ENCODE peak calls at places on chromosomes 3 and 15, in five cellular contexts. One of them, this sample, is unnamed.

GRCh38 chr15:88995449-88995848 is 82.3 kb upstream of the MFGE8 start:
- DNase-seq in HCT116: no peak
- DNase-seq in GM12878: no peak
- DNase-seq in HepG2: no peak
- DNase-seq in H1: no peak
- DNase-seq in this sample: no peak

GRCh38 chr3:135802171-135802570 is 163.4 kb upstream of the PPP2R3A start:
- DNase-seq in HCT116: no peak
- DNase-seq in GM12878: no peak
- DNase-seq in HepG2: no peak
- DNase-seq in H1: no peak
- DNase-seq in this sample: no peak

GRCh38 chr15:70672081-70672480 is 91.3 kb downstream of the UACA start:
- DNase-seq in HCT116: no peak
- DNase-seq in GM12878: peak
- DNase-seq in HepG2: no peak
- DNase-seq in H1: no peak
- DNase-seq in this sample: no peak

GRCh38 chr15:51199541-51199940 is 104.8 kb upstream of the TNFAIP8L3 start:
- DNase-seq in HCT116: no peak
- DNase-seq in GM12878: no peak
- DNase-seq in HepG2: no peak
- DNase-seq in H1: no peak
- DNase-seq in this sample: no peak

GRCh38 chr3:124078978-124079911 is 87.3 kb upstream of the ROPN1 start:
- DNase-seq in HCT116: peak
- DNase-seq in GM12878: no peak
- DNase-seq in HepG2: peak
- DNase-seq in H1: no peak
- DNase-seq in this sample: peak

GRCh38 chr15:88727439-88727838 is 75.8 kb upstream of the ACAN start:
- DNase-seq in HCT116: no peak
- DNase-seq in GM12878: no peak
- DNase-seq in HepG2: no peak
- DNase-seq in H1: no peak
- DNase-seq in this sample: no peak

GRCh38 chr3:55544219-55544618 is 57.1 kb upstream of the WNT5A start:
- DNase-seq in HCT116: no peak
- DNase-seq in GM12878: no peak
- DNase-seq in HepG2: no peak
- DNase-seq in H1: no peak
- DNase-seq in this sample: no peak

GRCh38 chr3:194996746-194997145 is 274.2 kb downstream of the XXYLT1 start:
- DNase-seq in HCT116: no peak
- DNase-seq in GM12878: no peak
- DNase-seq in HepG2: no peak
- DNase-seq in H1: no peak
- DNase-seq in this sample: no peak

GRCh38 chr3:171363211-171363610 is 97.0 kb downstream of the TNIK start:
- DNase-seq in HCT116: no peak
- DNase-seq in GM12878: no peak
- DNase-seq in HepG2: no peak
- DNase-seq in H1: no peak
- DNase-seq in this sample: no peak

GRCh38 chr3:143122608-143123352 is 3.2 kb downstream of the CHST2 start:
- DNase-seq in HCT116: no peak
- DNase-seq in GM12878: no peak
- DNase-seq in HepG2: no peak
- DNase-seq in H1: no peak
- DNase-seq in this sample: no peak

GRCh38 chr3:147943265-147943945 is 534.2 kb downstream of the ZIC1 start:
- DNase-seq in HCT116: peak
- DNase-seq in GM12878: no peak
- DNase-seq in HepG2: no peak
- DNase-seq in H1: no peak
- DNase-seq in this sample: no peak

GRCh38 chr3:23834082-23834870 is 28.5 kb downstream of the UBE2E1 start:
- DNase-seq in HCT116: no peak
- DNase-seq in GM12878: no peak
- DNase-seq in HepG2: no peak
- DNase-seq in H1: no peak
- DNase-seq in this sample: no peak

GRCh38 chr3:127667119-127667681 is 5.6 kb upstream of the ABTB1 start:
- DNase-seq in HCT116: no peak
- DNase-seq in GM12878: no peak
- DNase-seq in HepG2: no peak
- DNase-seq in H1: no peak
- DNase-seq in this sample: no peak

GRCh38 chr3:183907911-183908331 is 23.2 kb upstream of the PARL start:
- DNase-seq in HCT116: no peak
- DNase-seq in GM12878: no peak
- DNase-seq in HepG2: no peak
- DNase-seq in H1: no peak
- DNase-seq in this sample: no peak

GRCh38 chr3:29071077-29071634 is 209.7 kb upstream of the RBMS3 start:
- DNase-seq in HCT116: no peak
- DNase-seq in GM12878: no peak
- DNase-seq in HepG2: no peak
- DNase-seq in H1: no peak
- DNase-seq in this sample: no peak

GRCh38 chr3:16148783-16149182 is 25.7 kb upstream of the GALNT15 start:
- DNase-seq in HCT116: no peak
- DNase-seq in GM12878: no peak
- DNase-seq in HepG2: no peak
- DNase-seq in H1: no peak
- DNase-seq in this sample: peak

GRCh38 chr15:87977907-87978306 is 278.6 kb downstream of the NTRK3 start:
- DNase-seq in HCT116: no peak
- DNase-seq in GM12878: no peak
- DNase-seq in HepG2: no peak
- DNase-seq in H1: no peak
- DNase-seq in this sample: no peak

GRCh38 chr15:52464478-52464877 is 64.2 kb downstream of the MYO5A start:
- DNase-seq in HCT116: no peak
- DNase-seq in GM12878: peak
- DNase-seq in HepG2: no peak
- DNase-seq in H1: no peak
- DNase-seq in this sample: no peak

GRCh38 chr3:193665370-193665989 is 72.5 kb downstream of the OPA1 start:
- DNase-seq in HCT116: peak
- DNase-seq in GM12878: no peak
- DNase-seq in HepG2: peak
- DNase-seq in H1: no peak
- DNase-seq in this sample: peak

GRCh38 chr3:55097441-55097840 is 169.6 kb upstream of the LRTM1 start:
- DNase-seq in HCT116: no peak
- DNase-seq in GM12878: no peak
- DNase-seq in HepG2: no peak
- DNase-seq in H1: no peak
- DNase-seq in this sample: no peak

GRCh38 chr3:72517804-72518442 is 330.3 kb downstream of the SHQ1 start:
- DNase-seq in HCT116: no peak
- DNase-seq in GM12878: no peak
- DNase-seq in HepG2: no peak
- DNase-seq in H1: no peak
- DNase-seq in this sample: no peak

GRCh38 chr3:188385295-188385694 is 231.3 kb downstream of the LPP start:
- DNase-seq in HCT116: no peak
- DNase-seq in GM12878: no peak
- DNase-seq in HepG2: no peak
- DNase-seq in H1: no peak
- DNase-seq in this sample: peak

GRCh38 chr3:61927332-61927731 is 366.0 kb downstream of the PTPRG start:
- DNase-seq in HCT116: no peak
- DNase-seq in GM12878: no peak
- DNase-seq in HepG2: no peak
- DNase-seq in H1: no peak
- DNase-seq in this sample: no peak

GRCh38 chr3:36542186-36542585 is 161.9 kb downstream of the STAC start:
- DNase-seq in HCT116: no peak
- DNase-seq in GM12878: no peak
- DNase-seq in HepG2: no peak
- DNase-seq in H1: no peak
- DNase-seq in this sample: no peak

GRCh38 chr3:190183121-190183520 is 62.4 kb upstream of the P3H2 start:
- DNase-seq in HCT116: no peak
- DNase-seq in GM12878: no peak
- DNase-seq in HepG2: no peak
- DNase-seq in H1: no peak
- DNase-seq in this sample: no peak

GRCh38 chr15:85754993-85755392 is 39.7 kb downstream of the KLHL25 start:
- DNase-seq in HCT116: no peak
- DNase-seq in GM12878: no peak
- DNase-seq in HepG2: no peak
- DNase-seq in H1: no peak
- DNase-seq in this sample: no peak

GRCh38 chr15:28125673-28126651 is 26.8 kb upstream of the OCA2 start:
- DNase-seq in HCT116: peak
- DNase-seq in GM12878: no peak
- DNase-seq in HepG2: peak
- DNase-seq in H1: no peak
- DNase-seq in this sample: peak

GRCh38 chr3:7707192-7707591 is 794.4 kb upstream of the LMCD1 start:
- DNase-seq in HCT116: no peak
- DNase-seq in GM12878: no peak
- DNase-seq in HepG2: no peak
- DNase-seq in H1: no peak
- DNase-seq in this sample: no peak

GRCh38 chr3:134009345-134010000 is 20.3 kb downstream of the SLCO2A1 start:
- DNase-seq in HCT116: no peak
- DNase-seq in GM12878: no peak
- DNase-seq in HepG2: no peak
- DNase-seq in H1: no peak
- DNase-seq in this sample: no peak

GRCh38 chr3:53114412-53115074 is 15.7 kb downstream of the RFT1 start:
- DNase-seq in HCT116: no peak
- DNase-seq in GM12878: no peak
- DNase-seq in HepG2: no peak
- DNase-seq in H1: no peak
- DNase-seq in this sample: no peak

GRCh38 chr15:71691700-71692417 is 118.5 kb upstream of the NR2E3 start:
- DNase-seq in HCT116: no peak
- DNase-seq in GM12878: no peak
- DNase-seq in HepG2: no peak
- DNase-seq in H1: no peak
- DNase-seq in this sample: peak

GRCh38 chr3:181278468-181279238 is 289.1 kb upstream of the DNAJC19 start:
- DNase-seq in HCT116: no peak
- DNase-seq in GM12878: no peak
- DNase-seq in HepG2: no peak
- DNase-seq in H1: no peak
- DNase-seq in this sample: no peak

GRCh38 chr3:95718168-95718567 is 1096.2 kb upstream of the EPHA6 start:
- DNase-seq in HCT116: no peak
- DNase-seq in GM12878: no peak
- DNase-seq in HepG2: no peak
- DNase-seq in H1: no peak
- DNase-seq in this sample: no peak

GRCh38 chr3:169699536-169700050 is 36.1 kb upstream of the MECOM start:
- DNase-seq in HCT116: no peak
- DNase-seq in GM12878: no peak
- DNase-seq in HepG2: peak
- DNase-seq in H1: no peak
- DNase-seq in this sample: no peak

GRCh38 chr3:23607184-23607847 is 198.4 kb upstream of the UBE2E1 start:
- DNase-seq in HCT116: no peak
- DNase-seq in GM12878: no peak
- DNase-seq in HepG2: no peak
- DNase-seq in H1: no peak
- DNase-seq in this sample: no peak

DNA sequence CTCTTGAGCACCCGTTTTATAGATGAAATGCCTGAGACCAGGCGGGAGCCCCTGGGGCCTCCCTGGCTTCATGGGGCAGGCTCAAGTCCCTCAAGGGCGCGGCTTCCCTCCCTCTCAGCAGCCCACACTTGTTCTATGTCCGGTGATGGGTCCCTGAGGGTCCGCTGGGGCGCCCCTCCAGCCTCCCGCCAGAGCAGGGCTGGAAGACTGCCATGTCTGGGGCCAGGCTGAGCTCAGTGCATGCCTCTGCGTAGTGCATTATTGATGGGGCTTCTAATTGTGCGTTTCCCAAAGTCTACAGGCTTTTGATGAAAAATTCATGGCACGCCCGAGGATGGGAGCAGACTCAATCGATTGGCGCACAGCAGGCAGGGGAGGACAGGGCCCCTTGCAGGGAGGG is 51.3 kb downstream of the CYP11A1 start:
- DNase-seq in HCT116: no peak
- DNase-seq in GM12878: no peak
- DNase-seq in HepG2: no peak
- DNase-seq in H1: no peak
- DNase-seq in this sample: no peak
- TF ChIP-seq JUND in HCT116: no peak
- TF ChIP-seq JUND in GM12878: no peak
- TF ChIP-seq JUND in HepG2: no peak
- TF ChIP-seq JUND in H1: no peak
- TF ChIP-seq JUND in this sample: no peak

DNA sequence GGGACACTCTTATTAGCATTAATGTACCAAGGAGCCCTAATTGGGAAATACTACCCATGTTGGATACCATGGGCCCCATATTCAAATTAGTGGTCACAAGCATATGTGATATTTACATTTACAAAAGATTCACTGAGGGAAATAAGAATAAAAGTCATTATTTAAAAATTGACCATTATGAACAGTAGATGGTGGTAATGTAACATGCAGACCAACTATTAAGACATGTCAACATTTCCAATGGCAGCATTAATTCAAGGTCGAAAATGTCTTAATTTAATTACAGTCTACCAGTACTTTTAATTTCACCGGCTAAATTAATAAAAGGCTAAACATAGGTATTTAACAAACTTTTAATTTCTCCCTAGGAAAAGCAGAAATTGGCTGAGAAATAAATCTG is 26.3 kb downstream of the NEK11 start:
- DNase-seq in HCT116: no peak
- DNase-seq in GM12878: no peak
- DNase-seq in HepG2: no peak
- DNase-seq in H1: no peak
- DNase-seq in this sample: no peak
- TF ChIP-seq JUND in HCT116: no peak
- TF ChIP-seq JUND in GM12878: no peak
- TF ChIP-seq JUND in HepG2: no peak
- TF ChIP-seq JUND in H1: no peak
- TF ChIP-seq JUND in this sample: no peak

GRCh38 chr3:45986303-45986982 is 9.2 kb downstream of the FYCO1 start:
- DNase-seq in HCT116: no peak
- DNase-seq in GM12878: no peak
- DNase-seq in HepG2: peak
- DNase-seq in H1: no peak
- DNase-seq in this sample: no peak
- TF ChIP-seq JUND in HCT116: no peak
- TF ChIP-seq JUND in GM12878: no peak
- TF ChIP-seq JUND in HepG2: no peak
- TF ChIP-seq JUND in H1: no peak
- TF ChIP-seq JUND in this sample: no peak

GRCh38 chr15:73374599-73374998 is 5.8 kb upstream of the HCN4 start:
- DNase-seq in HCT116: no peak
- DNase-seq in GM12878: no peak
- DNase-seq in HepG2: no peak
- DNase-seq in H1: no peak
- DNase-seq in this sample: no peak
- TF ChIP-seq JUND in HCT116: no peak
- TF ChIP-seq JUND in GM12878: no peak
- TF ChIP-seq JUND in HepG2: no peak
- TF ChIP-seq JUND in H1: no peak
- TF ChIP-seq JUND in this sample: no peak